ENCODE peak calls at places on chromosomes 5 and 9, in four cellular contexts. J is CD4-positive, alpha-beta memory T cell; N is NCI-H2081; T is stimulated activated CD8-positive, alpha-beta memory T cell treated with anti-CD3 and anti-CD28 coated beads, Interleukin-4, amount 100 ng/mL, for 24 hours. H is an unnamed sample.

GRCh38 chr9:96169488-96169887 is 132.5 kb downstream of the HSD17B3 start:
- DNase-seq in J (no peak), N (peak; percentile 8), T (no peak), H (no peak)

GRCh38 chr9:4984171-4984570 is 901 bp upstream of the JAK2 start:
- DNase-seq in J (no peak), N (peak; percentile 55), T (peak; percentile 7), H (no peak)

GRCh38 chr5:96065577-96066385 is 104.1 kb upstream of the ELL2 start:
- DNase-seq in J (no peak), N (peak; percentile 24), T (no peak), H (no peak)

GRCh38 chr9:124333180-124333579 is 75.4 kb downstream of the NEK6 start:
- DNase-seq in J (no peak), N (no peak), T (no peak), H (no peak)

GRCh38 chr9:14313951-14314423 is at the start of gene NFIB:
- DNase-seq in J (no peak), N (peak; percentile 75), T (no peak), H (no peak)

GRCh38 chr9:33447404-33448158 is at the start of gene AQP3:
- DNase-seq in J (peak; percentile 76), N (peak; percentile 69), T (peak; percentile 47), H (peak; percentile 75)

GRCh38 chr5:141850183-141850768 is 27.9 kb downstream of the PCDH1 start:
- DNase-seq in J (peak; percentile 36), N (peak; percentile 35), T (peak; percentile 14), H (peak; percentile 22)

GRCh38 chr5:150338546-150338945 is 19.0 kb upstream of the TCOF1 start:
- DNase-seq in J (no peak), N (no peak), T (no peak), H (no peak)

GRCh38 chr9:77764894-77765780 is 117.0 kb upstream of the GNA14 start:
- DNase-seq in J (no peak), N (no peak), T (no peak), H (no peak)

GRCh38 chr9:130342714-130343085 is 77.1 kb downstream of the HMCN2 start:
- DNase-seq in J (no peak), N (no peak), T (no peak), H (no peak)

GRCh38 chr5:94793816-94794198 is 175.3 kb downstream of the SLF1 start:
- DNase-seq in J (no peak), N (no peak), T (no peak), H (no peak)

GRCh38 chr5:101153526-101153925 is 250.4 kb upstream of the ST8SIA4 start:
- DNase-seq in J (no peak), N (no peak), T (no peak), H (no peak)

GRCh38 chr5:72178910-72179815 is 71.9 kb downstream of the MAP1B start:
- DNase-seq in J (no peak), N (no peak), T (no peak), H (no peak)

GRCh38 chr5:170565077-170565476 is 61.3 kb downstream of the KCNIP1 start:
- DNase-seq in J (no peak), N (no peak), T (no peak), H (no peak)

GRCh38 chr5:32805966-32806626 is 95.0 kb downstream of the NPR3 start:
- DNase-seq in J (no peak), N (no peak), T (no peak), H (no peak)

GRCh38 chr5:6899215-6899614 is 186.0 kb downstream of the TENT4A start:
- DNase-seq in J (no peak), N (no peak), T (no peak), H (no peak)

GRCh38 chr5:141869514-141869913 is 8.7 kb downstream of the PCDH1 start:
- DNase-seq in J (no peak), N (no peak), T (no peak), H (no peak)

GRCh38 chr5:14712666-14713065 is 48.1 kb downstream of the OTULIN start:
- DNase-seq in J (no peak), N (no peak), T (no peak), H (no peak)

GRCh38 chr5:40676643-40677333 is 2.9 kb upstream of the PTGER4 start:
- DNase-seq in J (no peak), N (peak; percentile 56), T (no peak), H (no peak)

GRCh38 chr9:94872921-94873511 is 146.5 kb downstream of the AOPEP start:
- DNase-seq in J (no peak), N (no peak), T (no peak), H (no peak)

GRCh38 chr9:88319936-88320747 is 68.1 kb upstream of the SPIN1 start:
- DNase-seq in J (no peak), N (no peak), T (no peak), H (no peak)

GRCh38 chr5:156584856-156585255 is 257.9 kb downstream of the SGCD start:
- DNase-seq in J (no peak), N (peak; percentile 72), T (no peak), H (no peak)

GRCh38 chr5:134097221-134097620 is 17.3 kb upstream of the TCF7 start:
- DNase-seq in J (no peak), N (no peak), T (no peak), H (no peak)

GRCh38 chr5:141412853-141413539 is at the start of gene PCDHGA10:
- DNase-seq in J (peak; percentile 53), N (no peak), T (no peak), H (no peak)

GRCh38 chr5:146340260-146341081 is 1.8 kb downstream of the POU4F3 start:
- DNase-seq in J (peak; percentile 3), N (no peak), T (no peak), H (peak; percentile 24)

GRCh38 chr5:39835371-39835770 is 410.6 kb upstream of the DAB2 start:
- DNase-seq in J (no peak), N (no peak), T (no peak), H (no peak)

GRCh38 chr5:14476791-14477435 is 104.7 kb upstream of the OTULINL start:
- DNase-seq in J (no peak), N (no peak), T (no peak), H (no peak)

GRCh38 chr5:171314728-171315385 is 5.8 kb downstream of the TLX3 start:
- DNase-seq in J (no peak), N (no peak), T (no peak), H (no peak)

GRCh38 chr5:134508521-134509195 is 16.8 kb upstream of the JADE2 start:
- DNase-seq in J (no peak), N (no peak), T (no peak), H (no peak)

GRCh38 chr5:105696440-105696839 is 1974.3 kb downstream of the EFNA5 start:
- DNase-seq in J (no peak), N (no peak), T (no peak), H (no peak)

GRCh38 chr5:179404321-179405053 is 59.2 kb upstream of the ADAMTS2 start:
- DNase-seq in J (no peak), N (no peak), T (no peak), H (no peak)

GRCh38 chr9:34572092-34572491 is 17.4 kb downstream of the CNTFR start:
- DNase-seq in J (no peak), N (no peak), T (no peak), H (no peak)

GRCh38 chr9:131690462-131690861 is 49.4 kb downstream of the RAPGEF1 start:
- DNase-seq in J (no peak), N (no peak), T (no peak), H (no peak)

GRCh38 chr9:92631452-92632211 is 38.3 kb downstream of the IPPK start:
- DNase-seq in J (no peak), N (no peak), T (no peak), H (no peak)

GRCh38 chr5:139669681-139670368 is 21.7 kb downstream of the CXXC5 start:
- DNase-seq in J (no peak), N (no peak), T (no peak), H (no peak)